ENCODE peak calls at places on chromosome 6, in nine cellular contexts. H is tibial nerve, U is HFF-Myc, K is GM20000, P is fibroblast of villous mesenchyme, Y is Panc1, J is K562, S is fibroblast of the aortic adventitia, O is adrenal gland. L is an unnamed sample.

GRCh38 chr6:145148392-145149175 is 586.7 kb downstream of the EPM2A start:
- DNase-seq in H (no peak), J (no peak), K (no peak), P (peak), O (peak), U (peak), S (peak), Y (peak), L (peak)

GRCh38 chr6:15744824-15745402 is 82.1 kb upstream of the DTNBP1 start:
- DNase-seq in Y (no peak), H (no peak), J (no peak), U (no peak), K (no peak), S (no peak), P (no peak), O (no peak), L (no peak)

GRCh38 chr6:27630727-27631613 is 158.1 kb upstream of the ZNF184 start:
- DNase-seq in H (no peak), Y (peak), O (no peak), K (peak), U (no peak), P (peak), S (peak), J (peak), L (peak)

GRCh38 chr6:62150048-62150663 is 135.9 kb downstream of the KHDRBS2 start:
- DNase-seq in H (no peak), P (peak), U (peak), O (peak), Y (peak), S (peak), K (peak), J (peak), L (peak)

GRCh38 chr6:101747711-101748110 is 354.2 kb downstream of the GRIK2 start:
- DNase-seq in H (no peak), U (no peak), K (no peak), P (no peak), Y (no peak), S (peak), O (peak), J (no peak), L (peak)

GRCh38 chr6:31948306-31948705 is 2.4 kb downstream of the CFB start:
- DNase-seq in Y (no peak), O (no peak), H (no peak), P (no peak), U (no peak), S (no peak), J (no peak), K (no peak), L (no peak)

GRCh38 chr6:166778046-166778445 is 151.0 kb upstream of the RPS6KA2 start:
- DNase-seq in S (no peak), O (no peak), H (no peak), U (no peak), Y (no peak), P (no peak), K (no peak), J (no peak), L (no peak)

GRCh38 chr6:35084041-35084491 is 57.1 kb downstream of the TCP11 start:
- DNase-seq in U (no peak), K (no peak), H (no peak), O (no peak), J (no peak), Y (no peak), P (no peak), S (no peak), L (no peak)

GRCh38 chr6:26020291-26020982 is 57.8 kb downstream of the TRIM38 start:
- DNase-seq in U (peak), P (peak), O (peak), S (peak), Y (no peak), H (peak), J (peak), K (peak), L (peak)

GRCh38 chr6:81768150-81768942 is 15.9 kb upstream of the TENT5A start:
- DNase-seq in J (no peak), S (no peak), K (no peak), U (no peak), Y (no peak), O (no peak), P (no peak), H (no peak), L (peak)

GRCh38 chr6:9121551-9121950 is 686.2 kb upstream of the SLC35B3 start:
- DNase-seq in H (no peak), J (no peak), U (no peak), P (no peak), Y (no peak), O (no peak), S (peak), K (no peak), L (no peak)

GRCh38 chr6:158531566-158531965 is 28.3 kb upstream of the TMEM181 start:
- DNase-seq in Y (no peak), U (no peak), J (no peak), H (no peak), O (no peak), P (no peak), S (no peak), K (no peak), L (no peak)

GRCh38 chr6:170174124-170174770 is 116.6 kb downstream of the DLL1 start:
- DNase-seq in K (no peak), H (no peak), S (no peak), U (no peak), P (no peak), J (no peak), Y (no peak), O (peak), L (no peak)

GRCh38 chr6:86937219-86938079 is at the start of gene HTR1E:
- DNase-seq in S (peak), O (peak), H (no peak), Y (no peak), P (peak), J (peak), K (peak), U (no peak), L (peak)

GRCh38 chr6:137008204-137008603 is 36.6 kb downstream of the IL20RA start:
- DNase-seq in P (no peak), U (no peak), H (no peak), O (no peak), J (no peak), Y (no peak), S (no peak), K (no peak), L (no peak)

GRCh38 chr6:84618836-84619235 is 145.6 kb downstream of the TBX18 start:
- DNase-seq in S (peak), U (no peak), O (no peak), J (no peak), H (no peak), P (peak), K (no peak), Y (no peak), L (peak)

GRCh38 chr6:14655201-14655988 is 537.8 kb downstream of the CD83 start:
- DNase-seq in O (no peak), S (no peak), U (no peak), Y (no peak), H (no peak), J (no peak), P (peak), K (no peak), L (peak)

GRCh38 chr6:34067814-34068213 is 78.1 kb downstream of the GRM4 start:
- DNase-seq in H (no peak), J (no peak), S (no peak), K (no peak), O (no peak), P (no peak), Y (no peak), U (no peak), L (peak)

GRCh38 chr6:72622094-72622540 is 253 bp downstream of the KCNQ5 start:
- DNase-seq in P (no peak), O (no peak), Y (no peak), J (peak), K (peak), S (peak), H (no peak), U (no peak), L (peak)
- TF ChIP-seq CTCF in P (no peak), O (no peak), Y (peak), J (no peak), K (no peak), S (peak), H (peak), U (no peak), L (no peak)

DNA sequence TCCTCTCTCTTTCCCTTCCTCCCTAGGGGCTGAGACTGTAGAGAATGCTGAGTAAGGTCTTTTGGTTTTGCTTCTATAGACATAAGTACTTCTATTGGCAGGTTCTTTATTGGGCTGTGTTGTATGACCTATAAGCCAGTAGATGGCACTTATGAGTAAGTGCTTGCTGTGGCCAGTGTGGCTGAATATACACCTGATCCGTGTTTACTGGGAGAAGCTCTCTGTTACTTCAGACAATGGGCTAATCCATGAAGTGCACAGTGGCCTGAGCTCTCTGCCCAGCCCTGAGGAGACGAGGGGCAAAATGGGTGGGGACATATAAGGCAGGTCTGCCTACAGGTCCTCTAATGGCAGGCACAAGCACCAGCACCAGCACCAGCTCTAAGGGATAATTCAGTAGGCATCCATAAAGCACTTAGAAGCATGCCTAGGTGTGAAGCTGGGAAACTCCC is 610.3 kb downstream of the RNF144B start:
- DNase-seq in H (no peak), J (no peak), O (peak), Y (peak), K (peak), S (peak), U (peak), P (peak), L (peak)
- TF ChIP-seq CTCF in H (peak), J (peak), O (no peak), Y (peak), K (peak), S (peak), U (peak), P (peak), L (peak)

GRCh38 chr6:78436335-78436734 is 431.0 kb upstream of the IRAK1BP1 start:
- DNase-seq in K (no peak), H (no peak), J (no peak), U (peak), Y (no peak), O (no peak), S (peak), P (peak), L (peak)
- TF ChIP-seq CTCF in K (no peak), H (no peak), J (no peak), U (peak), Y (peak), O (no peak), S (peak), P (peak), L (peak)

DNA sequence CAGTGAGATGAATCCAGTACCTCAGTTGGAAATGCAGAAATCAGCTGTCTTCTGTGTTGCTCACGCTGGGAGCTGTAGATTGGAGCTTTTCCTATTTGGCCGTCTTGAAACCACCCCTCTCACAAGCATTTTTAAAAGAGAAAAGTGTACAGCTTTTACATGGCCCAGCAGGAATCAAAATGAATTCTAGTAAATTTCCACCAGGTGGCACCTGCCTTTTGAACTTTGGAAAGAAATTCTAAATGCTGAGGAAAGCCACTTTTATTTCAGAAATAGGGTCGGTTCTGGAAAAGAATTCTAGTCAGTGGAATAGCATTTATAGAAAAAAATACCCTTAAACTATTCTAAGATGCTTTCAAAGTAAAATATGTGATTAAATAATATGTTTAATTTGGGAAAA is 647.8 kb downstream of the CD109 start:
- DNase-seq in S (peak), P (no peak), H (no peak), K (no peak), J (no peak), Y (no peak), U (no peak), O (no peak), L (peak)
- TF ChIP-seq CTCF in S (peak), P (no peak), H (no peak), K (no peak), J (no peak), Y (peak), U (peak), O (no peak), L (peak)

GRCh38 chr6:135128268-135128914 is 52.7 kb upstream of the MYB start:
- DNase-seq in Y (no peak), S (no peak), P (no peak), O (no peak), U (no peak), J (no peak), H (no peak), K (peak), L (no peak)

GRCh38 chr6:135126034-135126433 is 55.1 kb upstream of the MYB start:
- DNase-seq in K (no peak), O (no peak), H (no peak), Y (no peak), J (no peak), P (no peak), U (no peak), S (no peak), L (no peak)

GRCh38 chr6:135129139-135129867 is 51.8 kb upstream of the MYB start:
- DNase-seq in P (no peak), O (no peak), J (no peak), K (no peak), Y (no peak), H (no peak), U (no peak), S (no peak), L (no peak)
- TF ChIP-seq CTCF in P (no peak), O (no peak), J (no peak), K (no peak), Y (no peak), H (no peak), U (no peak), S (no peak), L (no peak)

GRCh38 chr6:30258204-30258603 is 45.0 kb upstream of the TRIM26 start:
- DNase-seq in O (no peak), Y (no peak), P (no peak), H (no peak), J (no peak), U (no peak), S (no peak), K (peak), L (no peak)

GRCh38 chr6:30260036-30260504 is 46.9 kb upstream of the TRIM26 start:
- DNase-seq in Y (no peak), P (peak), S (no peak), U (no peak), H (no peak), K (peak), J (no peak), O (peak), L (peak)

GRCh38 chr6:30263734-30264133 is 50.5 kb upstream of the TRIM26 start:
- DNase-seq in K (no peak), J (no peak), S (peak), U (peak), Y (no peak), O (peak), P (peak), H (no peak), L (peak)

GRCh38 chr6:30264731-30265130 is 51.5 kb upstream of the TRIM26 start:
- DNase-seq in K (no peak), Y (no peak), S (no peak), J (no peak), O (no peak), H (no peak), P (no peak), U (no peak), L (peak)

DNA sequence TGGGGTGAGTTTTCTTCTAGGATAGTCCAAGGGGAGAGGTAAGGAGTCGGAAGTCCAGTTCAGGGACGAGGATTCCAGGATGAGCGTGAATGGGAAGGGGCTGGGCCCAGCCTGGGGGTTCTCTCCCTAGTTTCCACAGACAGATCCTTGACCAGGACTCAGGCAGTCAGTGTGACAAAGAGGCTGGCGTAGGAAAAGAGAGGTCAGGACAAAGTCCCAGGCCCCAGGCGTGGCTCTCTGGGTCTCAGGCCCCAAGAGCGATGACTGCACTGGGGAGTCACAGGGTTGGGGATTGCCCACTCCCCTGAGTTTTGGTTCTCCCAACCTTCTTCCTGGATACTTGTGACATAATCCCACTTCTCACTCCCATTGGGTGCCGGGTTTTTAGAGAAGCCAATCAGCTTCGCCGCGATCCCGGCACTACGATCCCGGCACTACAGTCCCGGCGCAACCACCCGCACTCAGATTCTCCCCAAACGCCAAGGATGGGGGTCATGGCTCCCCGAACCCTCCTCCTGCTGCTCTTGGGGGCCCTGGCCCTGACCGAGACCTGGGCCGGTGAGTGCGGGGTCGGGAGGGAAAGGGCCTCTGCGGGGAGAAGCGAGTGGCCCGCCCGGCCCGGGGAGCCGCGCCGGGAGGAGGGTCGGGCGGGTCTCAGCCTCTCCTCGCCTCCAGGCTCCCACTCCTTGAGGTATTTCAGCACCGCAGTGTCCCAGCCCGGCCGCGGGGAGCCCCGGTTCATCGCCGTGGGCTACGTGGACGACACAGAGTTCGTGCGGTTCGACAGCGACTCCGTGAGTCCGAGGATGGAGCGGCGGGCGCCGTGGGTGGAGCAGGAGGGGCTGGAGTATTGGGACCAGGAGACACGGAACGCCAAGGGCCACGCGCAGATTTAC is 46.2 kb upstream of the TRIM26 start:
- DNase-seq in H (peak), S (peak), Y (peak), U (peak), J (no peak), O (peak), K (peak), P (peak), L (peak)
- TF ChIP-seq CTCF in H (peak), S (peak), Y (peak), U (no peak), J (no peak), O (no peak), K (peak), P (peak), L (peak)

DNA sequence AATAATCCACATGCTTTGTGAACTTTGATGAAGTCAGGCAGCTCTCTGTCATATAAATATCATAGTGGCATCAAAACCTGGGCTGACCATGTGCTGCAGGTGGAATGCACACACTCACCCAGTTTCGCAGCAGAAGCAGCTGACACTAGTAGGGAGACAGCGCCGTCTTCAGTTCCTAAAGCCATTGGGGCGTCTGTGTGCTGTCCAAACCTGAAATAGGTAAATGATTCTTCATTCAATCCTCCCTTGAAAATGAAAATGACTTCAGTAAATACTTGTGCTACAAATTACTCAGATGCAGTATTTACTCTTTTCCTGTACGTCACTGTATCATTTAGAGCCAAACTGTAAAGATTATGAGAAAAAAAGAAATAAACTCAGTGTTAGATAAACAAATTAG is 127.5 kb downstream of the EYA4 start:
- DNase-seq in S (no peak), P (no peak), O (no peak), H (no peak), J (no peak), U (no peak), Y (no peak), K (no peak), L (peak)
- TF ChIP-seq CTCF in S (no peak), P (no peak), O (no peak), H (no peak), J (no peak), U (no peak), Y (no peak), K (no peak), L (peak)

GRCh38 chr6:24504274-24504641 is 9.5 kb downstream of the ALDH5A1 start:
- DNase-seq in P (peak), H (no peak), O (no peak), U (no peak), S (no peak), J (no peak), Y (no peak), K (no peak), L (no peak)

GRCh38 chr6:24500683-24501082 is 5.9 kb downstream of the ALDH5A1 start:
- DNase-seq in P (no peak), Y (no peak), K (no peak), S (no peak), J (no peak), U (no peak), H (no peak), O (no peak), L (no peak)

GRCh38 chr6:24501914-24502313 is 7.1 kb downstream of the ALDH5A1 start:
- DNase-seq in H (no peak), U (no peak), K (no peak), P (no peak), O (no peak), S (no peak), J (no peak), Y (no peak), L (no peak)

GRCh38 chr6:24504642-24505586 is 10.1 kb downstream of the ALDH5A1 start:
- DNase-seq in S (no peak), P (peak), O (no peak), J (no peak), K (no peak), U (no peak), Y (no peak), H (no peak), L (no peak)

DNA sequence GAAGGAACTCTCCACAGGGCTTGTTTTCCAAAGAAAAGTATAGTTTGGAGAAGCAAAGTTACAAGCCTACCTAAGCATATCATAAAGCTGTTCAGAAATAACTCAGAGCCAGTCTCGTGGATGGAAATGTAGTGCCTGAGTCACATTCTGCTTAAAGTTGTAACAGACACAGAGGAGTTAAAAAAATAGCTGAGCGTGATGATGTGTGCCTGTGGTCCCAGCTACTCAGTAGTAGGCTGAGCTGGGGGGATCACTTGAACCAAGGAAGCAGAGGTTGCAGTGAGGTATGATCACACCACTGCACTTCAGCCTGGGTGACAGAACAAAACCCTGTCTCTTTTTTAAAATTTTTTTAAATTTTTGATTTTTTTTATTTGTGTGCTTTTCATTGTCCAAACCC is 6.6 kb downstream of the ALDH5A1 start:
- DNase-seq in J (no peak), Y (no peak), U (no peak), P (no peak), H (no peak), K (no peak), S (no peak), O (no peak), L (no peak)
- TF ChIP-seq CTCF in J (no peak), Y (no peak), U (no peak), P (no peak), H (no peak), K (no peak), S (no peak), O (no peak), L (no peak)

DNA sequence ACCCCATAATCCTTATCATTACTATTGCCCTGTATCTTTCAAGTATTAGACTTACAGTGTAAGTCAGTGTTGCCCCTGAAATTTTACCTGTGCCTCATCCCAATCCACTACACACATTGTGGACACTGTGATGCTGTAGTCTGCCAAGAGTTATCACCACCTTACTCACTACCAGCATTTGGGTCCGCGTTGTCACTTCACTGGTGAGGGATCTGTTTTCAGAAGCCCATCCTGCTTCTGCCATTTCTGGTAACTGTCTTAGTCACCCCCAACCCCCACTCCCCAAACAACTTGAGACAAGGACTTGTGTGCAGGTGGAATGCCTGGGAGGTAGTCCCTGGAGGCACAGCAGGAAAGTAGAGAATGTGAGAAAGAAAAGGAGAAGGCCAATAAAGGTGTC is 6.0 kb upstream of the RAB44 start:
- DNase-seq in Y (no peak), S (no peak), J (no peak), U (no peak), K (no peak), O (no peak), P (no peak), H (no peak), L (no peak)
- TF ChIP-seq CTCF in Y (no peak), S (no peak), J (no peak), U (no peak), K (no peak), O (no peak), P (no peak), H (no peak), L (no peak)